ENCODE peak calls at places on chromosomes 5 and 9, in five cellular contexts. Q is tibial artery, Y is astrocyte of the spinal cord, T is fibroblast of villous mesenchyme, U is lower lobe of right lung. V is an unnamed sample.

GRCh38 chr9:89660286-89660685 is 55.5 kb downstream of the GADD45G start:
- DNase-seq in Q (no peak), U (no peak), Y (no peak), T (no peak), V (no peak)

GRCh38 chr5:891117-891836 is 1.3 kb downstream of the BRD9 start:
- DNase-seq in T (peak), Q (no peak), Y (no peak), U (no peak), V (no peak)

GRCh38 chr5:54743581-54743980 is 226.0 kb downstream of the SNX18 start:
- DNase-seq in T (no peak), Y (no peak), Q (no peak), U (no peak), V (no peak)

GRCh38 chr9:13975628-13976250 is 338.2 kb downstream of the NFIB start:
- DNase-seq in Q (no peak), T (no peak), U (no peak), Y (peak), V (no peak)

GRCh38 chr9:131677051-131677444 is 62.8 kb downstream of the RAPGEF1 start:
- DNase-seq in Q (no peak), T (no peak), U (no peak), Y (no peak), V (peak)

GRCh38 chr9:137232101-137232500 is 1.4 kb downstream of the SLC34A3 start:
- DNase-seq in Q (no peak), T (no peak), U (no peak), Y (no peak), V (no peak)

GRCh38 chr5:145636396-145636795 is 198.7 kb downstream of the PRELID2 start:
- DNase-seq in T (no peak), Q (no peak), Y (no peak), U (no peak), V (no peak)

GRCh38 chr9:126683698-126684044 is 69.9 kb downstream of the LMX1B start:
- DNase-seq in Y (no peak), U (no peak), T (no peak), Q (no peak), V (no peak)

GRCh38 chr5:32760091-32760509 is 49.0 kb downstream of the NPR3 start:
- DNase-seq in U (no peak), Y (peak), T (peak), Q (no peak), V (peak)

GRCh38 chr5:163565931-163566608 is 60.7 kb downstream of the MAT2B start:
- DNase-seq in T (no peak), Y (peak), Q (no peak), U (peak), V (peak)

GRCh38 chr9:69877852-69878507 is 57.4 kb downstream of the CFAP95 start:
- DNase-seq in Y (peak), U (no peak), Q (no peak), T (peak), V (no peak)

GRCh38 chr5:108521841-108522506 is 140.1 kb upstream of the FBXL17 start:
- DNase-seq in Y (peak), U (no peak), T (peak), Q (no peak), V (peak)

GRCh38 chr9:96138616-96139015 is 163.4 kb downstream of the HSD17B3 start:
- DNase-seq in Q (no peak), U (no peak), T (no peak), Y (no peak), V (no peak)

GRCh38 chr9:96141666-96142065 is 160.3 kb downstream of the HSD17B3 start:
- DNase-seq in Y (no peak), T (peak), U (no peak), Q (no peak), V (peak)

GRCh38 chr9:96139592-96140251 is 162.3 kb downstream of the HSD17B3 start:
- DNase-seq in T (peak), U (no peak), Y (peak), Q (peak), V (peak)

GRCh38 chr9:96137666-96138429 is 164.1 kb downstream of the HSD17B3 start:
- DNase-seq in T (peak), Q (no peak), Y (no peak), U (no peak), V (peak)

DNA sequence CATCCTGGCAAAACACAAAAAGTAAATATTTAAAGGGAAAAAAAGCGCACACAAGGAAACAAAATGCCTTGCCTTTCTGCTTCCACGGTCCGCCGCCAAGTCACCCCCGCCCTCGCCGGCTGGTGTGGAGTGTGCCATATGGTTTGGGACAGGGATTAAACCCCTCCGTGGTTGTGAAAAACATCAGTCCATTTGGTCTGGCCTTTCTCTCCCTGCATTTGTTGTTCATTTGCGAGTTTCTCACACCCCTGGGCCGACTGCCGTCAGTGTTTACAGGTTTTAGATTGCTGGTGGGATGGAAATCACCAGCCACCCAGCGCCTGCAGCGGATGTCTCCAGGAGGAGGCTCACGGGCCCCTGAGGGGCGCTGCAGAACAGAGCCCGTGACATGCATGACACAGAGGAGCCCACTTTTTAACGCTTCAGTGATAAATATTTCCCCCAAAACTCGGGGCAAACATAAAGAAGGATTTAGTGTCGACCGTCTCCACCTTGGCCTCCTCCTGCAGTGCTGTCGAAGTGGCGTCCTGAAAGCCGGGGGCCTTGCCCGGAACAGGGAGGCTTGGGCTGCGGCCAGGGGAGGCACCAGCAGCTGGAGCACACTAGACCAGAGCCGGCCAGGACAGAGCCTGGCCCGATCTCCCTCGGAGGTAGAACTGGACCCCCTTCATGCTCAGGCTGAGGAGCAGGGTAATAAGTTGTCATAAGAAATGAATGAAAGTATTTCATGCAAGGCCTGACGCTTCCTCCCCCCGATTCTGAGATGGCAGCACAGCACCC is 161.4 kb downstream of the HSD17B3 start:
- DNase-seq in T (peak), U (no peak), Q (no peak), Y (no peak), V (peak)
- TF ChIP-seq CTCF in T (no peak), U (no peak), Q (no peak), Y (no peak), V (no peak)

GRCh38 chr9:97852399-97853055 is 499 bp upstream of the FOXE1 start:
- DNase-seq in U (no peak), Y (no peak), Q (no peak), T (no peak), V (no peak)
- H3K4me3 ChIP-seq in U (peak), Y (no peak), Q (peak), T (no peak), V (no peak)

GRCh38 chr5:81428446-81428845 is 34.5 kb upstream of the ACOT12 start:
- DNase-seq in Q (no peak), U (no peak), T (peak), Y (no peak), V (peak)

GRCh38 chr5:81427566-81427965 is 33.6 kb upstream of the ACOT12 start:
- DNase-seq in T (no peak), U (no peak), Y (no peak), Q (no peak), V (no peak)

GRCh38 chr5:81428866-81429265 is 34.9 kb upstream of the ACOT12 start:
- DNase-seq in U (no peak), Y (peak), Q (no peak), T (no peak), V (no peak)

GRCh38 chr5:81429986-81430385 is 36.1 kb upstream of the ACOT12 start:
- DNase-seq in U (no peak), Y (no peak), T (no peak), Q (no peak), V (no peak)

DNA sequence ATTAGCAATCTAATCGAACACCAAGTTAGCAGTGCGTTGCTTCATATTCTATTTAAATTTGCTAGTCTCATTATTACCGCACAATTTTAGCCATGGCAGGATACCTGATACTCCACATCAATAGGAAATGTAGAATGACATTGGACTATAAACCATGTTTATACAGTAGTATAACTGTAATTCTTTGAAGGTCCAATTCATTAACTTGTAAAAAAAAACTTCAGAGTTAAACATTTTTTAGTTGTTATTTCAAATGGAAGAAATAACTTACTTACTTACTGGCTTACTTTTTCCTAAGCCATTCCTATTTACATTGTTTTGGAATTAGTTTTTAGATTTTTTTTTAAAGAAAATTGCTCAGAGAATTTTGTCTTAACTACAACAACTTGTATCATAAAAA is 35.4 kb upstream of the ACOT12 start:
- DNase-seq in T (no peak), Y (no peak), U (no peak), Q (no peak), V (no peak)
- TF ChIP-seq CTCF in T (no peak), Y (no peak), U (no peak), Q (no peak), V (no peak)

GRCh38 chr5:136909906-136910305 is 544.6 kb upstream of the TRPC7 start:
- DNase-seq in Q (no peak), Y (no peak), U (no peak), T (no peak), V (no peak)

GRCh38 chr5:136905571-136905970 is 540.2 kb upstream of the TRPC7 start:
- DNase-seq in Q (no peak), T (no peak), U (no peak), Y (no peak), V (no peak)

GRCh38 chr5:136907371-136907770 is 542.0 kb upstream of the TRPC7 start:
- DNase-seq in Q (no peak), Y (no peak), T (no peak), U (no peak), V (no peak)

GRCh38 chr5:136906545-136906944 is 541.2 kb upstream of the TRPC7 start:
- DNase-seq in T (no peak), Y (no peak), Q (no peak), U (no peak), V (no peak)

DNA sequence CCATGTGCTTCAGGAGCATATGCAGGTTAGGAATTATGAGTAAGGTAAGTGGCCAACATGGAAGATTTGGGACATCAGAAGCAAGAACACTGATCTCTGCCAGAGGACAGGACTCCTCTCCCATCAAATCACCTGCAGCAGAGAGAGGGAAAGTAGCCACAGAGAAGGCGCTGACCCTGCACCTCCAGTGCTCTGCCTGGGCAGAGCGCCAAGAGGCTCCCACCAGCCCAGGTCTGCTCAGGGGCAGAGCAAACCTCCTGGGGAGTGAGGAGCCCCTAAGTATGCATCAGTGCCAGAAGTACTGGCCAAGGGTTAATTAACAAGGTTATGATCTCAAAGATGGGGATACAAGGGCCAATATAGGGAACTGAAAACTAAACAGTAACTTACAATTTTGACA is 545.3 kb upstream of the TRPC7 start:
- DNase-seq in U (no peak), T (no peak), Q (no peak), Y (no peak), V (no peak)
- H3K4me3 ChIP-seq in U (no peak), T (no peak), Q (no peak), Y (no peak), V (no peak)

GRCh38 chr9:115849679-115850412 is 303.7 kb upstream of the PAPPA start:
- DNase-seq in Y (peak), Q (no peak), U (no peak), T (peak), V (peak)
- TF ChIP-seq CTCF in Y (no peak), Q (no peak), U (no peak), T (no peak), V (no peak)

GRCh38 chr5:90563161-90563560 is 4.6 kb downstream of the ADGRV1 start:
- DNase-seq in U (no peak), Y (no peak), T (no peak), Q (no peak), V (no peak)
- H3K4me3 ChIP-seq in U (no peak), Y (no peak), T (no peak), Q (no peak), V (no peak)

GRCh38 chr5:10828241-10828640 is 67.2 kb upstream of the DAP start:
- DNase-seq in U (no peak), Q (no peak), Y (peak), T (peak), V (peak)

GRCh38 chr5:10831416-10831815 is 70.4 kb upstream of the DAP start:
- DNase-seq in U (no peak), Q (no peak), Y (peak), T (peak), V (peak)

GRCh38 chr5:10827571-10827970 is 66.5 kb upstream of the DAP start:
- DNase-seq in T (no peak), Q (no peak), U (no peak), Y (no peak), V (peak)

GRCh38 chr5:10826971-10827370 is 65.9 kb upstream of the DAP start:
- DNase-seq in U (no peak), Y (no peak), T (no peak), Q (no peak), V (no peak)

GRCh38 chr5:10825897-10826644 is 65.0 kb upstream of the DAP start:
- DNase-seq in U (no peak), Q (no peak), T (no peak), Y (no peak), V (no peak)
- TF ChIP-seq CTCF in U (no peak), Q (no peak), T (no peak), Y (no peak), V (no peak)

DNA sequence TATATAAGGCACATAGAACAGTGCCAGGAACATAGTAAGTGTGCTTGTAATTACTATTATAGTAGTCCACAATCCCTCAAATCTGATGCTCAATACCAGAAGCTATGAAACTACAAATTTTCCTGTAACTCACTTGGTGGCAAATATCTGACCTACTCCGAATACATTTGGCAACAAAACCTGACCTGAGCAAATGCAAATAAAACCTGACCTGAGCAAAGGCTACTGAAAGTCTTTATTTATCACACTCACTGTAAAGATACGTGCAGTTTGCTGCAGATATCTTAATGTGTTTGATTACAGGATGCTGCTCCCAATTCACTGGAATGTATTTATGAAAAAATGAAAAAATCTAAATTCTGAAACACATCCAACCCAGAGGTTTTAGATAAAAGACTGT is 7.1 kb downstream of the MEGF9 start:
- DNase-seq in Y (no peak), T (no peak), U (no peak), Q (no peak), V (no peak)
- H3K4me3 ChIP-seq in Y (no peak), T (no peak), U (no peak), Q (no peak), V (no peak)

GRCh38 chr5:62791059-62791458 is 212.4 kb downstream of the LRRC70 start:
- DNase-seq in Y (peak), U (no peak), T (no peak), Q (no peak), V (no peak)
- TF ChIP-seq CTCF in Y (peak), U (peak), T (peak), Q (no peak), V (peak)